ENCODE peak calls at places on chromosomes 7 and 10, in five cellular contexts. T is anterior cingulate cortex, K is nephron progenitor cell, U is G401, Q is HEK293T. O is an unnamed sample.

GRCh38 chr7:30829476-30829875 is 58.3 kb downstream of the MINDY4 start:
- DNase-seq in T (no peak), K (no peak), U (no peak), Q (no peak), O (no peak)

GRCh38 chr10:33143160-33143728 is 185.2 kb upstream of the ITGB1 start:
- DNase-seq in T (no peak), K (no peak), U (no peak), Q (no peak), O (no peak)

GRCh38 chr10:112919721-112920120 is 30.3 kb upstream of the TCF7L2 start:
- DNase-seq in T (no peak), K (no peak), U (no peak), Q (no peak), O (peak)

GRCh38 chr10:130138479-130138866 is 2.3 kb downstream of the GLRX3 start:
- DNase-seq in T (no peak), K (no peak), U (no peak), Q (no peak), O (peak)

GRCh38 chr10:22649390-22649841 is 65.0 kb downstream of the PIP4K2A start:
- DNase-seq in T (no peak), K (no peak), U (no peak), Q (no peak), O (no peak)

GRCh38 chr10:114576132-114576487 is 82.0 kb downstream of the ABLIM1 start:
- DNase-seq in T (no peak), K (no peak), U (no peak), Q (no peak), O (no peak)

GRCh38 chr10:5648494-5649457 is 17.6 kb downstream of the ASB13 start:
- DNase-seq in T (no peak), K (no peak), U (no peak), Q (no peak), O (peak)

GRCh38 chr7:47610506-47611044 is 28.7 kb upstream of the TNS3 start:
- DNase-seq in T (no peak), K (no peak), U (no peak), Q (no peak), O (no peak)

GRCh38 chr7:69708857-69709256 is 110.6 kb downstream of the AUTS2 start:
- DNase-seq in T (no peak), K (no peak), U (no peak), Q (no peak), O (no peak)

GRCh38 chr7:964401-965231 is 10.1 kb upstream of the ADAP1 start:
- DNase-seq in T (no peak), K (no peak), U (peak), Q (peak), O (peak)

GRCh38 chr10:75405201-75406143 is 3.9 kb upstream of the ZNF503 start:
- DNase-seq in T (no peak), K (peak), U (no peak), Q (no peak), O (peak)

GRCh38 chr10:26372513-26373354 is 65.4 kb upstream of the APBB1IP start:
- DNase-seq in T (no peak), K (no peak), U (no peak), Q (no peak), O (no peak)

GRCh38 chr10:103451871-103452713 is at the start of gene CALHM2:
- DNase-seq in T (no peak), K (peak), U (peak), Q (no peak), O (peak)

GRCh38 chr7:159149488-159149887 is 4.8 kb upstream of the VIPR2 start:
- DNase-seq in T (no peak), K (no peak), U (no peak), Q (no peak), O (no peak)

GRCh38 chr7:82789883-82790609 is 346.5 kb upstream of the CACNA2D1 start:
- DNase-seq in T (no peak), K (no peak), U (no peak), Q (no peak), O (peak)

GRCh38 chr10:113151178-113151577 is 201.1 kb downstream of the TCF7L2 start:
- DNase-seq in T (no peak), K (no peak), U (peak), Q (no peak), O (no peak)

GRCh38 chr10:127485153-127485857 is 63.8 kb upstream of the NPS start:
- DNase-seq in T (no peak), K (peak), U (no peak), Q (peak), O (peak)

GRCh38 chr10:14481752-14482151 is 151.0 kb upstream of the FRMD4A start:
- DNase-seq in T (no peak), K (no peak), U (peak), Q (no peak), O (no peak)

GRCh38 chr10:57675125-57675524 is 592.6 kb downstream of the IPMK start:
- DNase-seq in T (no peak), K (no peak), U (no peak), Q (no peak), O (no peak)

GRCh38 chr10:46520381-46520780 is 36.1 kb downstream of the GPRIN2 start:
- DNase-seq in T (no peak), K (peak), U (peak), Q (no peak), O (no peak)

GRCh38 chr7:155429651-155430050 is 28.3 kb upstream of the EN2 start:
- DNase-seq in T (no peak), K (no peak), U (no peak), Q (no peak), O (no peak)

GRCh38 chr7:123594813-123595241 is 6.8 kb upstream of the ASB15 start:
- DNase-seq in T (no peak), K (peak), U (no peak), Q (no peak), O (peak)

GRCh38 chr10:122019414-122019975 is 30.5 kb downstream of the TACC2 start:
- DNase-seq in T (no peak), K (peak), U (no peak), Q (peak), O (peak)

GRCh38 chr10:122286872-122287271 is 15.8 kb downstream of the BTBD16 start:
- DNase-seq in T (no peak), K (peak), U (peak), Q (peak), O (peak)

GRCh38 chr7:73397521-73397934 is 36.0 kb upstream of the FZD9 start:
- DNase-seq in T (no peak), K (peak), U (no peak), Q (no peak), O (peak)

GRCh38 chr10:44995914-44996633 is 4.6 kb upstream of the ZNF22 start:
- DNase-seq in T (peak), K (no peak), U (no peak), Q (no peak), O (no peak)

GRCh38 chr10:4191894-4192293 is 406.9 kb upstream of the KLF6 start:
- DNase-seq in T (no peak), K (no peak), U (no peak), Q (no peak), O (no peak)